ENCODE peak calls at places on chromosomes 5 and 9, in seven cellular contexts. I, D, E, B, C, S and Z are unnamed samples.

GRCh38 chr9:36450110-36450732 is 50.2 kb upstream of the RNF38 start:
- DNase-seq in I (no peak), D (no peak), E (no peak), B (peak), C (peak), S (peak), Z (no peak)

GRCh38 chr5:93723005-93723404 is 18.4 kb downstream of the POU5F2 start:
- DNase-seq in I (no peak), D (no peak), E (no peak), B (no peak), C (no peak), S (peak), Z (no peak)

GRCh38 chr5:137630216-137630971 is 105.5 kb downstream of the KLHL3 start:
- DNase-seq in I (no peak), D (no peak), E (no peak), B (no peak), C (no peak), S (no peak), Z (no peak)

GRCh38 chr5:57956606-57957005 is 474.0 kb upstream of the ACTBL2 start:
- DNase-seq in I (no peak), D (no peak), E (no peak), B (no peak), C (no peak), S (no peak), Z (no peak)

GRCh38 chr5:79025054-79025465 is 40.0 kb upstream of the ARSB start:
- DNase-seq in I (peak), D (peak), E (peak), B (peak), C (peak), S (peak), Z (no peak)

GRCh38 chr9:34863426-34863825 is 94.7 kb upstream of the PHF24 start:
- DNase-seq in I (no peak), D (no peak), E (no peak), B (no peak), C (no peak), S (no peak), Z (no peak)

GRCh38 chr5:73338201-73339126 is 110.1 kb downstream of the FOXD1 start:
- DNase-seq in I (no peak), D (no peak), E (no peak), B (no peak), C (no peak), S (peak), Z (no peak)

GRCh38 chr5:172710695-172711094 is 60.3 kb downstream of the DUSP1 start:
- DNase-seq in I (no peak), D (no peak), E (no peak), B (no peak), C (no peak), S (no peak), Z (no peak)

GRCh38 chr5:178301641-178302040 is 69.0 kb upstream of the PHYKPL start:
- DNase-seq in I (no peak), D (no peak), E (no peak), B (no peak), C (no peak), S (no peak), Z (no peak)

GRCh38 chr5:64295100-64295499 is 129.5 kb downstream of the RNF180 start:
- DNase-seq in I (no peak), D (no peak), E (no peak), B (no peak), C (no peak), S (peak), Z (no peak)

GRCh38 chr5:67066815-67067214 is 129.8 kb downstream of the CD180 start:
- DNase-seq in I (no peak), D (no peak), E (no peak), B (no peak), C (no peak), S (no peak), Z (no peak)

GRCh38 chr5:98651715-98652114 is 121.7 kb upstream of the RGMB start:
- DNase-seq in I (no peak), D (no peak), E (no peak), B (no peak), C (no peak), S (no peak), Z (no peak)